ENCODE peak calls at places on chromosomes 4 and X, in eight cellular contexts. B, T, J, G, O, W, E and K are unnamed samples.

GRCh38 chr4:26860922-26861433 is 337 bp downstream of the STIM2 start:
- DNase-seq in B (peak), T (no peak), J (peak), G (peak), O (peak), W (peak), E (peak), K (peak)

GRCh38 chr4:58451707-58452106 is 1341.5 kb upstream of the IGFBP7 start:
- DNase-seq in B (no peak), T (no peak), J (no peak), G (no peak), O (no peak), W (no peak), E (no peak), K (no peak)

GRCh38 chr4:139419388-139419914 is 34.5 kb upstream of the RAB33B start:
- DNase-seq in B (no peak), T (peak), J (no peak), G (peak), O (peak), W (peak), E (no peak), K (peak)

GRCh38 chr4:4864940-4865704 is 5.7 kb downstream of the MSX1 start:
- DNase-seq in B (no peak), T (no peak), J (peak), G (no peak), O (no peak), W (no peak), E (no peak), K (no peak)

GRCh38 chr4:159027535-159027934 is 75.3 kb upstream of the RAPGEF2 start:
- DNase-seq in B (no peak), T (no peak), J (no peak), G (no peak), O (no peak), W (no peak), E (no peak), K (no peak)

GRCh38 chr4:110107868-110108267 is 90.5 kb downstream of the ELOVL6 start:
- DNase-seq in B (no peak), T (no peak), J (no peak), G (peak), O (no peak), W (no peak), E (no peak), K (no peak)

GRCh38 chr4:139866270-139866962 is 200.8 kb downstream of the MGST2 start:
- DNase-seq in B (no peak), T (no peak), J (no peak), G (no peak), O (peak), W (no peak), E (no peak), K (no peak)

GRCh38 chr4:108006361-108006760 is 16.7 kb downstream of the HADH start:
- DNase-seq in B (no peak), T (no peak), J (no peak), G (no peak), O (no peak), W (no peak), E (no peak), K (no peak)

GRCh38 chr4:150367326-150367725 is 214.6 kb upstream of the MAB21L2 start:
- DNase-seq in B (no peak), T (no peak), J (no peak), G (no peak), O (no peak), W (no peak), E (no peak), K (no peak)

GRCh38 chr4:13921805-13922204 is 294.3 kb upstream of the BOD1L1 start:
- DNase-seq in B (no peak), T (peak), J (no peak), G (peak), O (no peak), W (no peak), E (no peak), K (no peak)

GRCh38 chr4:10809905-10810304 is 125.3 kb upstream of the CLNK start:
- DNase-seq in B (no peak), T (no peak), J (no peak), G (no peak), O (no peak), W (no peak), E (no peak), K (no peak)

GRCh38 chr4:114271031-114271430 is 291.6 kb upstream of the ARSJ start:
- DNase-seq in B (no peak), T (no peak), J (no peak), G (no peak), O (no peak), W (no peak), E (no peak), K (no peak)

GRCh38 chrX:1911401-1912131 is 296.7 kb downstream of the ASMT start:
- DNase-seq in B (no peak), T (no peak), J (no peak), G (no peak), O (no peak), W (peak), E (no peak), K (no peak)

GRCh38 chrX:13078739-13079444 is 34.5 kb upstream of the FAM9C start:
- DNase-seq in B (no peak), T (peak), J (no peak), G (peak), O (no peak), W (peak), E (no peak), K (no peak)

GRCh38 chr4:107490116-107490515 is 229.9 kb downstream of the PAPSS1 start:
- DNase-seq in B (no peak), T (no peak), J (no peak), G (no peak), O (no peak), W (no peak), E (no peak), K (no peak)

GRCh38 chr4:14165253-14165942 is 537.9 kb upstream of the BOD1L1 start:
- DNase-seq in B (no peak), T (no peak), J (no peak), G (no peak), O (no peak), W (no peak), E (no peak), K (no peak)

GRCh38 chr4:37243061-37243460 is 1.5 kb upstream of the NWD2 start:
- DNase-seq in B (peak), T (no peak), J (no peak), G (no peak), O (no peak), W (no peak), E (no peak), K (peak)

GRCh38 chr4:182855877-182856276 is 61.3 kb downstream of the DCTD start:
- DNase-seq in B (no peak), T (no peak), J (no peak), G (no peak), O (no peak), W (no peak), E (no peak), K (no peak)

GRCh38 chr4:78369691-78370090 is 181.9 kb upstream of the ANXA3 start:
- DNase-seq in B (no peak), T (peak), J (no peak), G (peak), O (no peak), W (peak), E (no peak), K (no peak)

GRCh38 chr4:139718358-139718757 is 52.7 kb downstream of the MGST2 start:
- DNase-seq in B (no peak), T (no peak), J (no peak), G (no peak), O (no peak), W (no peak), E (no peak), K (no peak)

GRCh38 chrX:29941292-29941691 is 274.1 kb upstream of the MAGEB2 start:
- DNase-seq in B (no peak), T (no peak), J (peak), G (peak), O (no peak), W (peak), E (no peak), K (no peak)

GRCh38 chrX:103664363-103664762 is 22.1 kb downstream of the MORF4L2 start:
- DNase-seq in B (no peak), T (no peak), J (no peak), G (no peak), O (no peak), W (no peak), E (no peak), K (no peak)

GRCh38 chrX:154374361-154375155 is at the start of gene FLNA:
- DNase-seq in B (no peak), T (no peak), J (peak), G (no peak), O (no peak), W (no peak), E (no peak), K (no peak)

GRCh38 chrX:10755477-10756334 is 135.3 kb upstream of the MID1 start:
- DNase-seq in B (no peak), T (peak), J (peak), G (peak), O (no peak), W (peak), E (no peak), K (no peak)

GRCh38 chrX:24203072-24203808 is 53.7 kb downstream of the ZFX start:
- DNase-seq in B (no peak), T (no peak), J (no peak), G (no peak), O (no peak), W (no peak), E (peak), K (no peak)

GRCh38 chr4:87589531-87589930 is 18.8 kb upstream of the DSPP start:
- DNase-seq in B (no peak), T (peak), J (no peak), G (peak), O (no peak), W (peak), E (no peak), K (no peak)

GRCh38 chr4:4415806-4416805 is 29.2 kb downstream of the NSG1 start:
- DNase-seq in B (no peak), T (no peak), J (no peak), G (no peak), O (no peak), W (no peak), E (no peak), K (no peak)

GRCh38 chrX:1904663-1905218 is 289.9 kb downstream of the ASMT start:
- DNase-seq in B (no peak), T (no peak), J (no peak), G (no peak), O (no peak), W (no peak), E (no peak), K (no peak)

GRCh38 chr4:955161-955921 is 18.0 kb downstream of the DGKQ start:
- DNase-seq in B (no peak), T (no peak), J (no peak), G (no peak), O (no peak), W (no peak), E (no peak), K (no peak)

GRCh38 chrX:130676861-130677260 is 226.1 kb downstream of the ENOX2 start:
- DNase-seq in B (no peak), T (peak), J (no peak), G (no peak), O (no peak), W (no peak), E (no peak), K (no peak)